ENCODE peak calls at places on chromosomes 2 and 18, in ten cellular contexts. A is stomach, N is body of pancreas, Z is esophagus squamous epithelium, Y is transverse colon, O is AG09309, J is left ventricle myocardium inferior, Q is hepatocyte, G is OCI-LY7, K is cardiac muscle cell. C is an unnamed sample.

GRCh38 chr2:30664761-30665358 is 142.4 kb downstream of the CAPN13 start:
- DNase-seq in N (no peak), O (peak), J (no peak), Z (no peak), A (no peak), Y (no peak), Q (peak), K (no peak), G (no peak), C (no peak)

GRCh38 chr18:62829936-62830335 is 114.6 kb downstream of the PHLPP1 start:
- DNase-seq in K (no peak), G (no peak), O (no peak), N (no peak), A (no peak), Y (no peak), J (no peak), Q (no peak), Z (no peak), C (no peak)

GRCh38 chr2:156405586-156405985 is 30.6 kb upstream of the GPD2 start:
- DNase-seq in G (no peak), A (no peak), K (peak), J (no peak), N (peak), O (peak), Q (peak), Y (no peak), Z (no peak), C (no peak)

GRCh38 chr2:38315707-38316333 is 61.3 kb downstream of the ATL2 start:
- DNase-seq in Z (no peak), A (no peak), G (peak), J (no peak), Y (no peak), O (no peak), K (peak), N (no peak), Q (peak), C (no peak)

GRCh38 chr2:25808006-25808383 is 70.3 kb downstream of the ASXL2 start:
- DNase-seq in A (no peak), O (peak), G (no peak), Y (no peak), Z (no peak), N (no peak), Q (no peak), K (no peak), J (no peak), C (no peak)

GRCh38 chr2:219467736-219468075 is 31.0 kb upstream of the GMPPA start:
- DNase-seq in G (no peak), K (no peak), N (no peak), O (no peak), A (no peak), Z (no peak), Y (no peak), Q (no peak), J (no peak), C (no peak)

GRCh38 chr2:157468931-157469708 is 25.2 kb upstream of the CYTIP start:
- DNase-seq in J (no peak), Z (no peak), A (no peak), Y (no peak), O (peak), Q (no peak), N (no peak), G (peak), K (no peak), C (no peak)

GRCh38 chr2:74047152-74047551 is 62.4 kb downstream of the TET3 start:
- DNase-seq in A (no peak), Z (no peak), J (no peak), Q (no peak), G (no peak), O (no peak), Y (no peak), K (no peak), N (no peak), C (no peak)

GRCh38 chr2:230932556-230933511 is 7.8 kb upstream of the GPR55 start:
- DNase-seq in Y (no peak), A (peak), G (no peak), K (no peak), N (peak), Z (no peak), Q (peak), O (no peak), J (peak), C (no peak)

GRCh38 chr2:165530-165929 is 98.3 kb downstream of the SH3YL1 start:
- DNase-seq in Z (no peak), O (no peak), K (no peak), N (no peak), J (no peak), G (no peak), Q (no peak), Y (no peak), A (no peak), C (no peak)

GRCh38 chr2:45009303-45009927 is at the start of gene SIX2:
- DNase-seq in Q (peak), J (peak), O (peak), A (peak), K (peak), G (no peak), N (peak), Z (no peak), Y (peak), C (peak)

GRCh38 chr2:37558622-37559021 is 112.8 kb downstream of the CDC42EP3 start:
- DNase-seq in O (no peak), J (no peak), A (no peak), Q (no peak), Y (peak), Z (no peak), N (no peak), K (no peak), G (peak), C (no peak)

GRCh38 chr2:74142340-74142739 is 5.4 kb downstream of the BOLA3 start:
- DNase-seq in Q (no peak), J (no peak), O (no peak), N (no peak), A (no peak), K (no peak), Y (no peak), Z (no peak), G (peak), C (no peak)

GRCh38 chr2:27249891-27250651 is 12.8 kb downstream of the SLC30A3 start:
- DNase-seq in K (peak), A (peak), Y (peak), Z (no peak), O (no peak), Q (peak), J (peak), N (peak), G (peak), C (no peak)

GRCh38 chr2:8015848-8016580 is 665.8 kb upstream of the ID2 start:
- DNase-seq in K (no peak), N (no peak), G (peak), J (no peak), Z (no peak), A (no peak), Y (no peak), O (peak), Q (no peak), C (no peak)

GRCh38 chr18:995641-996040 is 91.0 kb downstream of the ADCYAP1 start:
- DNase-seq in Z (no peak), G (no peak), Q (no peak), J (no peak), A (no peak), N (no peak), K (no peak), Y (no peak), O (peak), C (no peak)

GRCh38 chr2:178413472-178414265 is 37.3 kb downstream of the PRKRA start:
- DNase-seq in J (peak), N (peak), G (no peak), Z (peak), Y (peak), O (no peak), Q (peak), A (peak), K (peak), C (no peak)

GRCh38 chr2:158990397-158991209 is 22.2 kb downstream of the TANC1 start:
- DNase-seq in A (no peak), Q (no peak), J (no peak), K (no peak), G (no peak), N (no peak), Y (no peak), O (peak), Z (no peak), C (no peak)

GRCh38 chr2:193868833-193869232 is 1674.1 kb upstream of the TMEFF2 start:
- DNase-seq in Y (no peak), N (no peak), Z (no peak), Q (no peak), K (no peak), G (no peak), O (no peak), A (no peak), J (no peak), C (no peak)

GRCh38 chr2:156817430-156817829 is 381.3 kb downstream of the GPD2 start:
- DNase-seq in N (no peak), A (no peak), Y (no peak), Z (no peak), O (no peak), G (no peak), J (no peak), Q (no peak), K (no peak), C (no peak)

DNA sequence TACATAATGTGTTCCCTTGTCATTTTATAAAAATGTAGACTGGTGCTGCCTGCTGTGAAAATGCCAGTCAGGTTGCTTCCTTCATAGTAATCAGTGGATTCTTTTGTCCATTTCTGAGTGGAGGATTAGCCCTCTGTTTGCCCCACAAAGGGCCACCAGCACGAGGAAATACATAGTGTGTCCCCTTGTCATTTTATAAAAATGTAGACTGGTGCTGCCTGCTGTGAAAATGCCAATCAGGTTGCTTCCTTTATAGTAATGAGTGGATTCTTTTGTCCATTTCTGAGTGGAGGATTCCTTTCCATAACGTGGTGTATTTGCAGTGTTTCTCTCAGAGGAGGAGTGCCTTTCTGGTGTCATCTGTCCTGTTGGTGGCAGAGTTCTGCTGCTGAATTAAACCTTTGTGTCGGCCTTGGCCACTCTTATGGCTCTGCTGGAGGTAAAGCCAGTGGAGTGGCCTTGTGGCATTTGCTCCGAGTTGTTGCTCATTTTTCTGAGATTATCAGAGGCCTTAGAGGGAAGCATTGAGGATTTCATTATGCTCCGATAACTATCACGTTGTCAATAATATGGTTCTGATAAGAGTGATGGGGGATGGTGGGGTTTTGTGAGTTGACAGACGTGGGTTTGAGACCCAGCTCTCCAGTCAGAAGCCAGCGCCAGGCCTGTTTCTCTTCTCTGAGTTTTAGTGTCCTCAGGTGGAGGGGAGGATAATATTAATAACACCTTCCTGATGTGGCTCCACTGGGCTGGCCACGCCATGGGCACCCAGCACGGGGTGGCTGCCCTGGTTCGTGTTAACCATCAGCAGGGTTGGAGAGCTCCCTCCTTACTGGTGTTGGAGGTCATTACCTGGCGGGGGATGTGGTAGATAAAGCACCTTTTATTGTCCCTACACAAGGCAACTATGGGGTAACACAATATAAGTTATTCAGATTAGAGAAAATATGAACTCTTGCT is 96.6 kb downstream of the NEDD4L start:
- DNase-seq in A (no peak), K (peak), Z (no peak), N (peak), G (no peak), O (no peak), Q (no peak), Y (no peak), J (no peak), C (no peak)
- TF ChIP-seq CTCF in A (no peak), K (no peak), Z (no peak), N (peak), G (no peak), O (no peak), Q (peak), Y (no peak), J (peak), C (peak)

GRCh38 chr18:21452381-21452780 is 148.1 kb downstream of the ESCO1 start:
- DNase-seq in Z (no peak), G (no peak), N (no peak), Y (no peak), O (no peak), J (no peak), K (no peak), A (no peak), Q (peak), C (no peak)

GRCh38 chr18:21449367-21450250 is 150.9 kb downstream of the ESCO1 start:
- DNase-seq in J (no peak), Z (no peak), K (no peak), Y (no peak), N (no peak), A (no peak), Q (no peak), O (no peak), G (no peak), C (no peak)

GRCh38 chr18:21450913-21451312 is 149.6 kb downstream of the ESCO1 start:
- DNase-seq in N (no peak), O (no peak), G (no peak), K (no peak), Q (no peak), A (no peak), Z (no peak), Y (no peak), J (no peak), C (no peak)

GRCh38 chr18:21448301-21448700 is 152.2 kb downstream of the ESCO1 start:
- DNase-seq in O (no peak), K (no peak), Q (no peak), G (no peak), A (no peak), J (no peak), Z (no peak), N (no peak), Y (no peak), C (no peak)

DNA sequence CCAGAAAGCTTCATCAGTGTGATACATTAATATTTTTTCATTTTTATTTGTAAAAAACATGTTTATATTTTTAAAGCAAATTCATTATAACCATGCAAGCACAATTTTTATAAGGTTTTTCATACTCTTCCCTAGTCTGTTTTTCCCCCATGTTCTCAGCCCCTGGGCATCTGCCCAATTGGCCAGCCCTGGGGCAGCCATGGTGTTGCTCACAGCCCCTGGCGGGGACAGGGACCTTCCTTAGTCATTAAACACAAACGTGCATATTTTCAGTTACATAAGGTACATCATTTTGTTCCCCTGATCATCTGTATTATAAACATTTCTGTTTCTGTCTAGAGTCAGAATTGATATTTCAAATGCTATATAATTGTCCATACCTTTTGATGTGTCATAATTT is 150.0 kb downstream of the ESCO1 start:
- DNase-seq in J (no peak), Z (no peak), K (no peak), O (no peak), Q (no peak), N (no peak), G (no peak), Y (no peak), A (no peak), C (no peak)
- H3K4me3 ChIP-seq in J (no peak), Z (no peak), K (no peak), O (no peak), Q (no peak), N (no peak), G (no peak), Y (no peak), A (no peak), C (no peak)

GRCh38 chr2:213688129-213688528 is 403.9 kb downstream of the SPAG16 start:
- DNase-seq in O (no peak), Y (no peak), G (no peak), J (no peak), K (no peak), N (no peak), Z (no peak), A (no peak), Q (no peak), C (no peak)

GRCh38 chr2:213696427-213696826 is 412.2 kb downstream of the SPAG16 start:
- DNase-seq in N (no peak), K (no peak), O (no peak), Q (no peak), J (no peak), G (no peak), Y (no peak), A (no peak), Z (no peak), C (no peak)

GRCh38 chr2:213691351-213691750 is 407.1 kb downstream of the SPAG16 start:
- DNase-seq in O (no peak), Q (peak), G (no peak), J (no peak), Y (no peak), A (no peak), K (no peak), Z (no peak), N (no peak), C (no peak)
- TF ChIP-seq CTCF in O (no peak), Q (no peak), G (no peak), J (no peak), Y (no peak), A (no peak), K (no peak), Z (no peak), N (no peak), C (no peak)

GRCh38 chr2:94870392-94871225 is 621 bp upstream of the TEKT4 start:
- DNase-seq in J (peak), Y (no peak), G (peak), K (no peak), O (no peak), N (no peak), Z (no peak), A (no peak), Q (no peak), C (no peak)
- H3K4me3 ChIP-seq in J (no peak), Y (no peak), G (no peak), K (no peak), O (no peak), N (no peak), Z (no peak), A (no peak), Q (no peak), C (no peak)

GRCh38 chr2:239688840-239689239 is 288.0 kb upstream of the HDAC4 start:
- DNase-seq in K (no peak), Q (no peak), A (no peak), G (no peak), N (no peak), O (no peak), Y (no peak), J (no peak), Z (no peak), C (no peak)

GRCh38 chr2:239689410-239689809 is 288.6 kb upstream of the HDAC4 start:
- DNase-seq in N (no peak), O (no peak), Y (no peak), Z (no peak), K (no peak), Q (no peak), G (no peak), J (no peak), A (no peak), C (no peak)

GRCh38 chr2:239689985-239690384 is 289.2 kb upstream of the HDAC4 start:
- DNase-seq in K (no peak), G (no peak), Y (no peak), Q (no peak), A (no peak), J (no peak), Z (no peak), N (no peak), O (no peak), C (no peak)

GRCh38 chr2:239687441-239687840 is 286.6 kb upstream of the HDAC4 start:
- DNase-seq in Y (no peak), Z (no peak), N (no peak), J (no peak), G (no peak), A (peak), Q (no peak), K (no peak), O (no peak), C (no peak)

GRCh38 chr2:239688098-239688497 is 287.3 kb upstream of the HDAC4 start:
- DNase-seq in K (no peak), G (no peak), N (no peak), J (no peak), Z (no peak), O (no peak), A (no peak), Q (no peak), Y (no peak), C (no peak)
- TF ChIP-seq CTCF in K (no peak), G (no peak), N (no peak), J (no peak), Z (no peak), O (no peak), A (no peak), Q (no peak), Y (no peak), C (peak)

GRCh38 chr18:35948080-35948479 is 24.4 kb upstream of the RMP24 start:
- DNase-seq in K (no peak), Q (no peak), O (no peak), G (no peak), A (no peak), J (no peak), N (no peak), Y (no peak), Z (no peak), C (no peak)

GRCh38 chr18:35949903-35950627 is 22.4 kb upstream of the RMP24 start:
- DNase-seq in Q (peak), G (peak), N (peak), O (no peak), Y (peak), A (peak), J (peak), K (peak), Z (no peak), C (no peak)

GRCh38 chr18:35949090-35949489 is 23.4 kb upstream of the RMP24 start:
- DNase-seq in A (no peak), J (no peak), K (no peak), N (no peak), G (no peak), Z (no peak), O (no peak), Y (no peak), Q (no peak), C (no peak)

GRCh38 chr18:35953688-35954087 is 18.8 kb upstream of the RMP24 start:
- DNase-seq in G (no peak), K (no peak), N (no peak), Z (no peak), Y (no peak), J (no peak), O (no peak), A (no peak), Q (no peak), C (no peak)

GRCh38 chr18:35950628-35950982 is 21.9 kb upstream of the RMP24 start:
- DNase-seq in Z (no peak), N (no peak), Y (no peak), K (no peak), J (no peak), Q (no peak), G (no peak), O (no peak), A (no peak), C (no peak)
- H3K4me3 ChIP-seq in Z (peak), N (no peak), Y (no peak), K (peak), J (peak), Q (no peak), G (no peak), O (no peak), A (peak), C (peak)

DNA sequence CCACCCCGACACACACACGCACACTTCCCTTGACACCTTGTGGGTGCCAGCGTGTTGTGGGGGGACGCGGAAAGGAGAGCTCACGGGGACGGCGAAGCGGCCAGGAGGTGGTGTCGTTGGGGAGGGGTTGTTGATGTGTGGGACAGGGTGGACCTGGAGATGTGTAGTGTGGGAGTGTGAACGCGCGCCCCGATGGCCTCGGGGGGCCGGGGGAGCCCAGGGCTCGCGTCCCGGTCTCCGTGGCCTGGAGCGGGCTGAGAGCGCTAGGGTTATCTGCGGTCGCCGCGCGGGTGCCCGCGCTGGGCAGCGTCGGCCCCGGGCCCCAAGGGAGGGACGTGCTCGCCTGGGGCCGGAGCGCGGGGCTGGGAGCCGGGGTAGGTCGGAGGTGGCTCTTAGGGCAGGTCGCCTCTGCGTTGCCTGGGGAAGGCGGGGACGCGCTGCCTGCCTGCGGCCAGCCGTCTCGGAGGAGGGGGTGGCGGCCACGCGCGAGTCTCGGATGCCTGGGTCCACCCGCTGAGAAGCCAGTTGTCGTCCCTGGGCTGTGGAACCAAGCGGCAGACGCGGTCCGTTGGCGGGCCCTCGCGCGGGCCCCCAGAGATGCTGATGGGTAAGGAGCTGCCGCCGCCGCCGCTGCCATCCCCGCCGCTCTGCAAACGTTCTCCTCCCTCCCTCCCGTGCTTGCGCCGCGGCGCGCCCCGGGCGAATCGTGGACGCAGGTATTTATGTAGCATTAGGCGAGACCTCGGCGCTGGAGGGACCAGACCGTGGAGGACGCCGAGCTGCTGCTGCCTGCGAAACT is 1.6 kb downstream of the KLHL29 start:
- DNase-seq in Y (peak), N (peak), K (peak), Q (peak), A (no peak), O (no peak), G (no peak), J (peak), Z (no peak), C (no peak)
- TF ChIP-seq CTCF in Y (no peak), N (no peak), K (no peak), Q (peak), A (no peak), O (no peak), G (no peak), J (no peak), Z (no peak), C (no peak)